ENCODE peak calls at places on chromosomes 5 and 9, in seven cellular contexts. D is fibroblast of pulmonary artery; A is neuronal stem cell; C is T1000; M is amniotic stem cell; B is stimulated activated CD4-positive, alpha-beta T cell treated with anti-CD3 and anti-CD28 coated beads, Interleukin-1b, Interleukin-23, amount 100 ng/mL, for 4 hours; S is activated CD4-positive, alpha-beta memory T cell treated with anti-CD3 and anti-CD28 coated beads for 36 hours. F is an unnamed sample.

GRCh38 chr5:140018920-140019644 is 24.0 kb downstream of the NRG2 start:
- DNase-seq in D (no peak), A (no peak), C (no peak), M (no peak), B (no peak), S (no peak), F (no peak)

GRCh38 chr9:38000332-38000731 is 68.7 kb downstream of the SHB start:
- DNase-seq in D (no peak), A (no peak), C (no peak), M (no peak), B (no peak), S (no peak), F (no peak)

GRCh38 chr5:124310453-124310852 is 436.0 kb downstream of the ZNF608 start:
- DNase-seq in D (no peak), A (no peak), C (no peak), M (no peak), B (no peak), S (no peak), F (no peak)

GRCh38 chr9:89519393-89519805 is 21.5 kb upstream of the SEMA4D start:
- DNase-seq in D (peak; percentile 35), A (no peak), C (no peak), M (no peak), B (no peak), S (no peak), F (no peak)

GRCh38 chr5:111453747-111454146 is 58.6 kb downstream of the STARD4 start:
- DNase-seq in D (peak; percentile 15), A (no peak), C (peak; percentile 29), M (no peak), B (no peak), S (no peak), F (no peak)

GRCh38 chr9:84940294-84940693 is 270.8 kb downstream of the NTRK2 start:
- DNase-seq in D (no peak), A (no peak), C (peak; percentile 37), M (no peak), B (no peak), S (no peak), F (no peak)

GRCh38 chr5:69462170-69462569 is 30.4 kb upstream of the OCLN start:
- DNase-seq in D (no peak), A (no peak), C (no peak), M (no peak), B (no peak), S (no peak), F (no peak)

GRCh38 chr5:133343196-133343595 is 269.1 kb downstream of the FSTL4 start:
- DNase-seq in D (no peak), A (no peak), C (no peak), M (no peak), B (no peak), S (no peak), F (no peak)

GRCh38 chr9:87872079-87872624 is 10.5 kb upstream of the SPATA31E1 start:
- DNase-seq in D (peak; percentile 16), A (no peak), C (no peak), M (peak; percentile 12), B (no peak), S (no peak), F (no peak)

GRCh38 chr5:82319977-82320376 is 41.8 kb upstream of the RPS23 start:
- DNase-seq in D (no peak), A (no peak), C (no peak), M (no peak), B (no peak), S (no peak), F (no peak)

GRCh38 chr9:2087500-2088313 is 72.6 kb downstream of the SMARCA2 start:
- DNase-seq in D (peak; percentile 60), A (no peak), C (no peak), M (no peak), B (peak; percentile 9), S (peak; percentile 37), F (peak; percentile 27)

GRCh38 chr5:109705596-109705995 is 15.9 kb downstream of the MAN2A1 start:
- DNase-seq in D (peak; percentile 25), A (no peak), C (no peak), M (no peak), B (no peak), S (no peak), F (no peak)

GRCh38 chr9:125028041-125028440 is 87.2 kb upstream of the GOLGA1 start:
- DNase-seq in D (no peak), A (no peak), C (no peak), M (no peak), B (no peak), S (no peak), F (no peak)

GRCh38 chr9:124372038-124372437 is 43.2 kb downstream of the PSMB7 start:
- DNase-seq in D (peak; percentile 39), A (no peak), C (no peak), M (no peak), B (no peak), S (no peak), F (no peak)

GRCh38 chr5:66655395-66656324 is 59.5 kb downstream of the MAST4 start:
- DNase-seq in D (peak; percentile 79), A (no peak), C (no peak), M (no peak), B (no peak), S (no peak), F (no peak)

GRCh38 chr9:121278535-121279169 is 10.7 kb downstream of the GSN start:
- DNase-seq in D (peak; percentile 96), A (no peak), C (peak; percentile 66), M (peak; percentile 96), B (no peak), S (peak; percentile 60), F (no peak)